ENCODE peak calls at places on chromosomes 6 and 20, in six cellular contexts. K, Z, S, O, I and N are unnamed samples.

GRCh38 chr20:62832212-62832922 is 15.5 kb downstream of the COL9A3 start:
- DNase-seq in K (peak; percentile 57), Z (no peak), S (no peak), O (peak; percentile 62), I (no peak), N (peak; percentile 21)

GRCh38 chr6:43193929-43194328 is 11.9 kb downstream of the CUL9 start:
- DNase-seq in K (no peak), Z (no peak), S (no peak), O (no peak), I (no peak), N (peak; percentile 38)

GRCh38 chr6:29558439-29559079 is 973 bp downstream of the UBD start:
- DNase-seq in K (no peak), Z (no peak), S (no peak), O (no peak), I (no peak), N (no peak)

GRCh38 chr6:30213999-30214982 is 1.1 kb upstream of the TRIM26 start:
- DNase-seq in K (peak; percentile 33), Z (peak; percentile 49), S (peak; percentile 73), O (peak; percentile 37), I (peak; percentile 66), N (peak; percentile 84)

GRCh38 chr20:50838707-50839385 is 44.0 kb downstream of the BCAS4 start:
- DNase-seq in K (no peak), Z (no peak), S (no peak), O (no peak), I (no peak), N (no peak)

GRCh38 chr20:38997622-38998021 is 35.5 kb downstream of the DHX35 start:
- DNase-seq in K (peak; percentile 87), Z (no peak), S (no peak), O (peak; percentile 86), I (no peak), N (no peak)

GRCh38 chr6:148027201-148027600 is 315.4 kb upstream of the SASH1 start:
- DNase-seq in K (no peak), Z (no peak), S (no peak), O (no peak), I (no peak), N (no peak)

GRCh38 chr6:2827112-2827511 is 14.6 kb downstream of the SERPINB1 start:
- DNase-seq in K (no peak), Z (no peak), S (no peak), O (no peak), I (no peak), N (no peak)

GRCh38 chr6:118269659-118270058 is 278.4 kb upstream of the PLN start:
- DNase-seq in K (no peak), Z (no peak), S (no peak), O (no peak), I (no peak), N (no peak)

GRCh38 chr6:41291717-41292116 is 5.2 kb upstream of the TREM1 start:
- DNase-seq in K (no peak), Z (no peak), S (no peak), O (no peak), I (no peak), N (no peak)

GRCh38 chr6:41284726-41285125 is 1.8 kb downstream of the TREM1 start:
- DNase-seq in K (no peak), Z (no peak), S (peak; percentile 20), O (no peak), I (no peak), N (no peak)

GRCh38 chr6:41289815-41290214 is 3.3 kb upstream of the TREM1 start:
- DNase-seq in K (no peak), Z (no peak), S (no peak), O (no peak), I (no peak), N (no peak)

GRCh38 chr6:41286544-41287346 is at the start of gene TREM1:
- DNase-seq in K (no peak), Z (no peak), S (peak; percentile 51), O (no peak), I (peak; percentile 17), N (no peak)

DNA sequence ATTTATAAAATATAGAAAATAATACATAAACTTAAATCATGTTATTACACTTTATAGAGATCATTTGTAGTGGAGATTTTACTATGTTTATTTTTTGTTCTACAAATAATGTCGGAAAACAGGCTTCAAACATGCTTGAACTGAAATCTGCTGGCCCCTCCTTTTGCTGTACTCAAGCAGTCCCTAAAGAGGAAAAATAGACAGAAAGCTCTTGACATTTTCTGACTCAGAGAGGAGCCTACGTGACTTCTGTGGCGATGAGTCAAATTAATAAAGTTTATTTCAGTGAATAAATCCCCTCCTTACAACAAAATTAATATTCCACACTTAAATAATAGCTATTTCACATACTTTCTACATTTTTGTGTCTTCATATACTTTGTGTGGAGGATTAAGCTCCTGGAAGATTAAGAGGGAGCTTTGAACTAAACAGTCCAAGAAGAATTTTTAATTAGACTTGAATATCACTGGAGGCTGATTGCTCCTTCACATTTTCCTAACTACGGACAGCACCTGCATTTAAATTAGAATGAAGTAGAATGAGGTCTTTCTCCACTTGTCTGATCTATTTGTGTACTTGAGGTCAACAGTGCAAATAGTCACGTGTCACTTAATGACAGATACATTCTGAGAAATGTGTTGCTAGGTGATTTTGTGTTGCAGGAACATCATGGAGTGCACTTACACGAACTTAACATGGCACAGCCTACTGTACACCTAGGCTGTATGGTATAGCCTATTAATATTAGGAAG is 1.7 kb upstream of the TREM1 start:
- DNase-seq in K (no peak), Z (no peak), S (peak; percentile 11), O (no peak), I (peak; percentile 47), N (no peak)
- TF ChIP-seq SMC3 in K (no peak), Z (no peak), S (no peak), O (no peak), I (no peak), N (no peak)

DNA sequence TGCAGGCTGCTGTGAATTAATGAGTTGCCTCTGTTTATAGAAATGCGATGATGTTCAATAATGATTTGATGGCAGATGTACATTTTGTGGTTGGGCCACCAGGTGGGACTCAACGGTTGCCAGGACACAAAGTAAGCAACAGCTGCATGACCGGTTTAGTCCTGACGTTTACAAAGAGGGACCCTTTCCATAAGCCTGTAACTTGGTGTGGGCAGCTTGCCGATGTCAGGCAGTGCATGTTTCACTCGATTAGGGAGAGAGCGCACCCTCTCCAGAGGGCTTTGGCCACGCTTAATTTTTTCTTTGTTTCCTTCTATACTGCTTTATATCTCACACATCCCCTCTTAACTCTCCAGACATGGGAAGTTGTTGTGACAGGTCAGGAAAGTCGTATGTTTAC is 1.4 kb downstream of the BTBD3 start:
- DNase-seq in K (no peak), Z (no peak), S (peak; percentile 47), O (no peak), I (no peak), N (no peak)
- TF ChIP-seq RAD21 in K (no peak), Z (no peak), S (no peak), O (no peak), I (no peak), N (peak; percentile 14)

GRCh38 chr6:4775591-4776492 is at the start of gene CDYL:
- DNase-seq in K (no peak), Z (peak; percentile 55), S (peak; percentile 85), O (peak; percentile 93), I (peak; percentile 78), N (peak; percentile 97)

GRCh38 chr6:4776493-4776966 is 326 bp downstream of the CDYL start:
- DNase-seq in K (no peak), Z (no peak), S (no peak), O (peak; percentile 62), I (peak; percentile 22), N (peak; percentile 89)

GRCh38 chr6:4780360-4780812 is 4.2 kb downstream of the CDYL start:
- DNase-seq in K (no peak), Z (no peak), S (peak; percentile 67), O (peak; percentile 73), I (no peak), N (no peak)

GRCh38 chr6:4776967-4777925 is 1.0 kb downstream of the CDYL start:
- DNase-seq in K (no peak), Z (no peak), S (peak; percentile 39), O (peak; percentile 57), I (no peak), N (no peak)

GRCh38 chr6:4778086-4778485 is 1.9 kb downstream of the CDYL start:
- DNase-seq in K (no peak), Z (no peak), S (no peak), O (no peak), I (no peak), N (no peak)
- TF ChIP-seq SMC3 in K (no peak), Z (no peak), S (no peak), O (no peak), I (no peak), N (no peak)

GRCh38 chr6:133128191-133128590 is 113.0 kb upstream of the EYA4 start:
- DNase-seq in K (no peak), Z (no peak), S (peak; percentile 28), O (no peak), I (peak; percentile 25), N (no peak)
- TF ChIP-seq RAD21 in K (no peak), Z (no peak), S (no peak), O (no peak), I (no peak), N (no peak)

DNA sequence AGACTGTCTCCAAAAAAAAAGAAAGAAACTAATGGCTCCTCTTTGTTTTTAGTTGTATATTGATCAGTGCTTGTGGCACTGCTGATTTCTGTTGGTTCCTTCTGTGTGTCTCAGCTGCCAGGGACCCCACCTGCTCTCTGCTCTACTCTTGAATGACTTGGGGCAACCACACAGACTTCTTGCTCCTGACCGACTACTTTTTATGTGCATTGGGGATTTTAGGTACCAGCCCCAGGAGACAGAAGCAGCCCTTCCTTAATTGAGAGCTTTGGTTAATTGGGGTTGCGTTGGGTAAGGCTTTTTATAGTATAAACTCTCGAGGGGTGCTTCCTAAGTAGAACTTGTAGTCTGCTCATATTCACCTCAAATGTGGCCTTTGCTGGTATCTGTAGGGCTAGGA is 6.9 kb downstream of the STK35 start:
- DNase-seq in K (peak; percentile 44), Z (no peak), S (no peak), O (no peak), I (no peak), N (no peak)
- TF ChIP-seq SMC3 in K (no peak), Z (no peak), S (no peak), O (no peak), I (no peak), N (no peak)

GRCh38 chr6:87741001-87741650 is 39.1 kb upstream of the AKIRIN2 start:
- DNase-seq in K (no peak), Z (no peak), S (no peak), O (no peak), I (no peak), N (no peak)

GRCh38 chr6:87743454-87743853 is 41.4 kb upstream of the AKIRIN2 start:
- DNase-seq in K (no peak), Z (no peak), S (no peak), O (no peak), I (no peak), N (no peak)

GRCh38 chr6:87738673-87739225 is 36.7 kb upstream of the AKIRIN2 start:
- DNase-seq in K (no peak), Z (no peak), S (no peak), O (no peak), I (no peak), N (no peak)

GRCh38 chr6:87745966-87746721 is 44.1 kb upstream of the AKIRIN2 start:
- DNase-seq in K (no peak), Z (no peak), S (no peak), O (no peak), I (no peak), N (peak; percentile 25)

DNA sequence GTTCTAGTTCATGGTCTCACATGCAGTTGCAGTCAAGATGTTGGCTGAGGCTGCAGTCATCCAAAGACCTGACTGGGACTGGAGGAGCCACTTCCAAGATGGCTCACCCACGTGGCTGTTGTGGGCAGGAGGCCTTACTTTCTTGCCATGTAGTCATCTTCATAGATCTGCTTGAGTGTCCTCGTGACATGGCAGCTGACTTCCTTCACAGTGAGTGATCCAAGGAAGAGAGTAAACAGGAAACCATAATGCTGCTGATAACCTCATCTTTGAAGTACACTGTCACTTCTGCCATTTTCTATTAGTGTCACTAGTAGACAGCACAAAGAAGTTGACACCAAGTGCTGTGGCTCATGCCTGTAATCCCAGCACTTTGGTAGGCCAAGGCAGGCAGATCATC is 40.1 kb upstream of the AKIRIN2 start:
- DNase-seq in K (no peak), Z (no peak), S (no peak), O (no peak), I (no peak), N (no peak)
- TF ChIP-seq RAD21 in K (no peak), Z (no peak), S (no peak), O (no peak), I (no peak), N (no peak)